ENCODE peak calls at places on chromosome 20, in ten cellular contexts. P is naive thymus-derived CD4-positive, alpha-beta T cell; U is natural killer cell; W is body of pancreas; H is NCI-H748 treated with DMSO at 0.1 percent for 48 hours; E is iris pigment epithelial cell; T is left lobe of liver; I is H7; J is GM12892; K is HS-5. N is an unnamed sample.
A peak's percentile ranks its signal among the peaks of the same experiment; 100 is the strongest.

GRCh38 chr20:51562334-51563140 is 20.0 kb upstream of the NFATC2 start:
- DNase-seq in P (peak; percentile 21), U (no peak), W (peak; percentile 79), H (peak; percentile 3), E (peak; percentile 86), T (peak; percentile 57), I (peak; percentile 88), J (peak; percentile 34), K (peak; percentile 100), N (no peak)

GRCh38 chr20:17854307-17854903 is 114.2 kb downstream of the SNX5 start:
- DNase-seq in P (no peak), U (no peak), W (peak; percentile 74), H (no peak), E (peak; percentile 55), T (peak; percentile 80), I (peak; percentile 77), J (no peak), K (no peak), N (peak; percentile 24)

GRCh38 chr20:32538526-32538918 is 46.6 kb downstream of the NOL4L start:
- DNase-seq in P (peak; percentile 46), U (peak; percentile 41), W (no peak), H (no peak), E (peak; percentile 20), T (no peak), I (peak; percentile 82), J (no peak), K (no peak), N (no peak)

GRCh38 chr20:56974499-56975250 is 291.8 kb downstream of the BMP7 start:
- DNase-seq in P (peak; percentile 4), U (no peak), W (peak; percentile 62), H (peak; percentile 8), E (peak; percentile 56), T (no peak), I (peak; percentile 77), J (no peak), K (no peak), N (no peak)

GRCh38 chr20:2839732-2840137 is 720 bp downstream of the PCED1A start:
- DNase-seq in P (no peak), U (no peak), W (no peak), H (no peak), E (no peak), T (no peak), I (no peak), J (no peak), K (no peak), N (no peak)

GRCh38 chr20:63163596-63164560 is 52.1 kb downstream of the YTHDF1 start:
- DNase-seq in P (no peak), U (no peak), W (no peak), H (no peak), E (no peak), T (no peak), I (peak; percentile 86), J (no peak), K (no peak), N (no peak)

GRCh38 chr20:63086421-63087235 is 79.9 kb upstream of the BHLHE23 start:
- DNase-seq in P (no peak), U (no peak), W (no peak), H (no peak), E (no peak), T (peak; percentile 27), I (peak; percentile 54), J (no peak), K (no peak), N (peak; percentile 30)

GRCh38 chr20:36116813-36117441 is 37.6 kb upstream of the EPB41L1 start:
- DNase-seq in P (no peak), U (no peak), W (peak; percentile 31), H (no peak), E (peak; percentile 54), T (no peak), I (no peak), J (no peak), K (peak; percentile 87), N (no peak)

GRCh38 chr20:9068232-9068781 is 580 bp upstream of the PLCB4 start:
- DNase-seq in P (no peak), U (no peak), W (peak; percentile 25), H (peak; percentile 49), E (no peak), T (no peak), I (peak; percentile 90), J (no peak), K (no peak), N (no peak)

GRCh38 chr20:955111-955510 is 39.0 kb upstream of the ANGPT4 start:
- DNase-seq in P (no peak), U (no peak), W (no peak), H (no peak), E (no peak), T (no peak), I (no peak), J (no peak), K (no peak), N (no peak)

GRCh38 chr20:10185741-10186558 is 32.7 kb upstream of the SNAP25 start:
- DNase-seq in P (no peak), U (no peak), W (peak; percentile 67), H (peak; percentile 98), E (no peak), T (peak; percentile 54), I (no peak), J (no peak), K (no peak), N (no peak)

GRCh38 chr20:49132995-49133451 is 55.1 kb downstream of the STAU1 start:
- DNase-seq in P (peak; percentile 66), U (no peak), W (peak; percentile 70), H (no peak), E (peak; percentile 70), T (no peak), I (peak; percentile 50), J (no peak), K (peak; percentile 77), N (no peak)

GRCh38 chr20:34637245-34638185 is 39.4 kb downstream of the PIGU start:
- DNase-seq in P (no peak), U (no peak), W (peak; percentile 51), H (no peak), E (peak; percentile 91), T (no peak), I (no peak), J (no peak), K (no peak), N (no peak)

GRCh38 chr20:61588356-61589054 is 336.4 kb downstream of the CDH4 start:
- DNase-seq in P (no peak), U (no peak), W (no peak), H (no peak), E (peak; percentile 45), T (no peak), I (peak; percentile 72), J (no peak), K (peak; percentile 35), N (no peak)

GRCh38 chr20:32289661-32290431 is 12.4 kb downstream of the KIF3B start:
- DNase-seq in P (no peak), U (no peak), W (peak; percentile 85), H (no peak), E (no peak), T (peak; percentile 88), I (no peak), J (no peak), K (no peak), N (no peak)

GRCh38 chr20:9348316-9348715 is 166.1 kb upstream of the LAMP5 start:
- DNase-seq in P (no peak), U (no peak), W (no peak), H (no peak), E (no peak), T (no peak), I (no peak), J (no peak), K (no peak), N (no peak)

GRCh38 chr20:64045346-64046011 is 4.0 kb downstream of the SOX18 start:
- DNase-seq in P (no peak), U (no peak), W (no peak), H (no peak), E (no peak), T (no peak), I (peak; percentile 67), J (no peak), K (no peak), N (no peak)

GRCh38 chr20:1392693-1393506 is at the start of gene FKBP1A:
- DNase-seq in P (peak; percentile 89), U (peak; percentile 82), W (peak; percentile 95), H (peak; percentile 91), E (peak; percentile 86), T (peak; percentile 94), I (peak; percentile 89), J (peak; percentile 71), K (peak; percentile 60), N (peak; percentile 75)

GRCh38 chr20:1685304-1686052 is 27.9 kb upstream of the SIRPG start:
- DNase-seq in P (peak; percentile 16), U (no peak), W (no peak), H (no peak), E (no peak), T (no peak), I (no peak), J (no peak), K (no peak), N (no peak)

GRCh38 chr20:2729251-2729713 is 36.7 kb downstream of the EBF4 start:
- DNase-seq in P (peak; percentile 66), U (no peak), W (no peak), H (no peak), E (no peak), T (no peak), I (peak; percentile 37), J (peak; percentile 21), K (no peak), N (no peak)

GRCh38 chr20:51800769-51801219 is 1.5 kb downstream of the SALL4 start:
- DNase-seq in P (no peak), U (no peak), W (peak; percentile 20), H (no peak), E (peak; percentile 28), T (peak; percentile 46), I (peak; percentile 61), J (no peak), K (peak; percentile 64), N (no peak)

GRCh38 chr20:5056801-5057599 is 55.7 kb upstream of the SLC23A2 start:
- DNase-seq in P (peak; percentile 69), U (peak; percentile 67), W (peak; percentile 61), H (no peak), E (peak; percentile 45), T (peak; percentile 53), I (peak; percentile 77), J (no peak), K (no peak), N (peak; percentile 97)

GRCh38 chr20:38091447-38092216 is 58.1 kb downstream of the RPRD1B start:
- DNase-seq in P (no peak), U (no peak), W (no peak), H (no peak), E (peak; percentile 49), T (no peak), I (no peak), J (no peak), K (no peak), N (no peak)